ENCODE peak calls at places on chromosomes 11 and 22, in seven cellular contexts. S is H9, N is IMR-90, Y is trophoblast cell, L is mesendoderm, H is neuronal stem cell, F is H1. M is an unnamed sample.

GRCh38 chr11:67670316-67671210 is 3.9 kb downstream of the ALDH3B2 start:
- DNase-seq in S (peak), N (no peak), Y (peak), L (no peak), H (no peak), F (no peak), M (no peak)

GRCh38 chr11:122115520-122116343 is at the start of gene BLID:
- DNase-seq in S (peak), N (peak), Y (peak), L (peak), H (no peak), F (no peak), M (peak)

GRCh38 chr22:36753120-36753802 is 22.7 kb downstream of the IFT27 start:
- DNase-seq in S (no peak), N (no peak), Y (peak), L (peak), H (no peak), F (no peak), M (no peak)

GRCh38 chr11:124586247-124586860 is 16.6 kb downstream of the OR8A1 start:
- DNase-seq in S (peak), N (peak), Y (peak), L (peak), H (peak), F (peak), M (peak)

GRCh38 chr11:60252208-60252566 is 9.2 kb upstream of the MS4A4E start:
- DNase-seq in S (no peak), N (no peak), Y (no peak), L (no peak), H (no peak), F (no peak), M (no peak)

GRCh38 chr11:116842909-116843308 is 5.5 kb upstream of the APOA1 start:
- DNase-seq in S (no peak), N (no peak), Y (no peak), L (no peak), H (no peak), F (no peak), M (no peak)

GRCh38 chr22:33472462-33473344 is 414.5 kb upstream of the SYN3 start:
- DNase-seq in S (no peak), N (peak), Y (peak), L (no peak), H (no peak), F (no peak), M (no peak)

GRCh38 chr11:78313181-78313788 is 104.3 kb downstream of the GAB2 start:
- DNase-seq in S (no peak), N (peak), Y (no peak), L (no peak), H (no peak), F (no peak), M (peak)

GRCh38 chr11:1204381-1205101 is 18.3 kb upstream of the MUC5B start:
- DNase-seq in S (peak), N (no peak), Y (no peak), L (no peak), H (no peak), F (no peak), M (no peak)

DNA sequence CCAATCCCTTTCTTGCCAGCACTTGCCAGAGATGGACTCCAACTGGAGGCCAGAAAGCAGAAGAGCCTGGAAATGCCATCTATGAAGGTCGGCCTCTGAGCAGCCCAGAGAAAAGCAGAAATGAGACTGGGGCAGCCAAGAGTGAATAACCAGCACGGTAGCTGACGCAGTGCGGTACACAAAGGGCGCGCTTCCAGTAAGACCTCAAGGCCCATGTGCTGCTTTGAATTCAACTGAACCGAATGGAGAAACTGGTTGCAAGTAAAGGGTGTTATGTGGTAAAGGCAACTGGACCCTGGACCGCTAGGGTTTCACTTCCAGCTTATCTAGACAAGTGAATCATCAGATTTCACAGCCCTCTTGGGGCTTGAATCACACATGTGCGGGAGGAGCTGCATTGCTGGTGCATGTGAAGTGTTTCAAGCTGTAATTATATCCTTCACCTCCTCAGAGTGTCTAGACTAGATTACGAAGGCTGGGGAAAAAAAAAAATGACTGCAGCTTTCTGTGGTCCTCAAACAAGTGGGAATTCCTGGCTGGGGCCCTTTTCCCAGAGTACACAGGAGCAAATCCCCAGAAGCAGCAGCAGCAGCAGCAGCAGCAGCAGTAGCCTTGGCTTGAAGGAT is 128.9 kb downstream of the CCDC34 start:
- DNase-seq in S (no peak), N (peak), Y (peak), L (no peak), H (no peak), F (no peak), M (peak)
- H3K4ac ChIP-seq in S (no peak), N (no peak), Y (no peak), L (no peak), H (no peak), F (no peak), M (no peak)

GRCh38 chr11:31383116-31383515 is 13.5 kb downstream of the DNAJC24 start:
- DNase-seq in S (no peak), N (no peak), Y (no peak), L (peak), H (no peak), F (no peak), M (no peak)
- H3K4ac ChIP-seq in S (no peak), N (no peak), Y (no peak), L (no peak), H (no peak), F (no peak), M (no peak)

GRCh38 chr22:44586337-44586990 is 88.4 kb upstream of the RTL6 start:
- DNase-seq in S (no peak), N (no peak), Y (no peak), L (peak), H (no peak), F (no peak), M (no peak)
- H3K4ac ChIP-seq in S (no peak), N (no peak), Y (no peak), L (no peak), H (peak), F (no peak), M (no peak)

GRCh38 chr11:87286338-87286737 is 248.6 kb downstream of the TMEM135 start:
- DNase-seq in S (no peak), N (no peak), Y (no peak), L (no peak), H (no peak), F (no peak), M (no peak)
- H3K4ac ChIP-seq in S (no peak), N (no peak), Y (no peak), L (no peak), H (no peak), F (no peak), M (no peak)

DNA sequence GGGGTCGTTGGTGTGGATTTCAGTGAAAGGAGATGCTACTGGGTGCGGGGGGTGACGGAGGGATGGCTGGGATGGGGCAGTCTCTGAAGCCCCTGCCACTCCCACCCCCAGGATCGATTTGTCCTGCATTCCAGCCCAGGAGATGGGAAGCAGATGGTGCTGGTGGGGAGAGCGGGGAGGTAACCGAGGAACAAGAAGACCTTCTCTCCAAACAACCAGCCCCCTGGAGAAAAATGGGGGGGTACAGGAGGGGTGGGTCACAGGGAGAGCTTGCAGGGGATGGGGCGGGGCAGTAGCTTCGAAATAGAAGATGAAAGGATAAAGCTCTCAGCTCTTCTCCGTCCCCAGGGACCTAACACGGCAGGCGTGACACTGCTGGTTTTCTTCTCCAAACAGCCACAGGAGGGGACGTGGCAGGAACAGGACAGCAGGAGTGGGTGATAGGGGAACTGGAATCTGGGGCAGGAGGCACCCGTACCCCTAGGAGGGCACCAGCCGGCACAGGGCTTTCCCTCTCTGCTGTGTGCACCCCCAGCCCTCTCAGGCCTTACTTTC is 68.8 kb downstream of the NECTIN1 start:
- DNase-seq in S (no peak), N (no peak), Y (no peak), L (no peak), H (no peak), F (no peak), M (no peak)
- H3K4ac ChIP-seq in S (no peak), N (no peak), Y (no peak), L (no peak), H (no peak), F (no peak), M (no peak)

DNA sequence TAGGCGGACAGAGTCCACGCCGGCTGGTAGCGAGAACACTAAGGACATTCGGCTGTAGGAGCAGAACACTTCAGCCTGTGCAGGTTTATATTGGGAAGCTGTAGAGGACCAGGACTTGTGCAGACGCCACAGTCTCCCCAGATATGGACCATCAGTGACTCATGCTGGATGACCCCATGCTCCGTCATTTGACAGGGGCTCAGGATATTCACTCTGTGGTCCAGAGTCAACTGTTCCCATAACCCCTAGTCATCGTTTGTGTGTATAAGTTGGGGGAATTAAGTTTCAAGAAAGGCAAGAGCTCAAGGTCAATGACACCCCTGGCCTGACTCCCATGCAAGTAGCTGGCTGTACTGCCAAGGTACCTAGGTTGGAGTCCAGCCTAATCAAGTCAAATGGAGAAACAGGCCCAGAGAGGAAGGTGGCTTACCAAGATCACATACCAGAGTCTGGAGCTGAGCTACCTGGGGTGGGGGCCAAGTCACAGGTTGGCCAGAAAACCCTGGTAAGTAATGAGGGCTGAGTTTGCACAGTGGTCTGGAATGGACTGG is 17.2 kb downstream of the P2RY2 start:
- DNase-seq in S (no peak), N (peak), Y (no peak), L (no peak), H (no peak), F (no peak), M (peak)
- H3K4ac ChIP-seq in S (no peak), N (no peak), Y (no peak), L (no peak), H (no peak), F (no peak), M (no peak)

M was measured in mesenchymal stem cell.